ENCODE peak calls at places on chromosomes 4 and X, in nine cellular contexts. One of them, this sample, is unnamed.

GRCh38 chrX:2677764-2678163 is 13.3 kb upstream of the CD99 start:
- DNase-seq in PC-3: peak
- DNase-seq in choroid plexus epithelial cell: peak
- DNase-seq in heart left ventricle: peak
- DNase-seq in upper lobe of left lung: no peak
- DNase-seq in GM23338: no peak
- DNase-seq in epithelial cell of proximal tubule: peak
- DNase-seq in fibroblast of pulmonary artery: peak
- DNase-seq in CD8-positive, alpha-beta T cell: no peak
- DNase-seq in this sample: peak

GRCh38 chrX:39808471-39808917 is 289.3 kb downstream of the BCOR start:
- DNase-seq in epithelial cell of proximal tubule: no peak
- DNase-seq in GM23338: peak
- DNase-seq in PC-3: peak
- DNase-seq in fibroblast of pulmonary artery: peak
- DNase-seq in heart left ventricle: no peak
- DNase-seq in CD8-positive, alpha-beta T cell: no peak
- DNase-seq in choroid plexus epithelial cell: peak
- DNase-seq in upper lobe of left lung: no peak
- DNase-seq in this sample: no peak

GRCh38 chr4:8000721-8001491 is 61.2 kb upstream of the AFAP1 start:
- DNase-seq in fibroblast of pulmonary artery: no peak
- DNase-seq in CD8-positive, alpha-beta T cell: no peak
- DNase-seq in epithelial cell of proximal tubule: no peak
- DNase-seq in upper lobe of left lung: no peak
- DNase-seq in GM23338: no peak
- DNase-seq in PC-3: no peak
- DNase-seq in choroid plexus epithelial cell: no peak
- DNase-seq in heart left ventricle: no peak
- DNase-seq in this sample: no peak

GRCh38 chrX:107565916-107566602 is 62.3 kb upstream of the PRPS1 start:
- DNase-seq in epithelial cell of proximal tubule: no peak
- DNase-seq in choroid plexus epithelial cell: peak
- DNase-seq in PC-3: peak
- DNase-seq in CD8-positive, alpha-beta T cell: no peak
- DNase-seq in upper lobe of left lung: no peak
- DNase-seq in heart left ventricle: no peak
- DNase-seq in GM23338: peak
- DNase-seq in fibroblast of pulmonary artery: peak
- DNase-seq in this sample: peak

GRCh38 chr4:71200944-71201533 is 137.8 kb upstream of the SLC4A4 start:
- DNase-seq in epithelial cell of proximal tubule: no peak
- DNase-seq in CD8-positive, alpha-beta T cell: no peak
- DNase-seq in choroid plexus epithelial cell: no peak
- DNase-seq in GM23338: no peak
- DNase-seq in heart left ventricle: no peak
- DNase-seq in upper lobe of left lung: no peak
- DNase-seq in PC-3: no peak
- DNase-seq in fibroblast of pulmonary artery: no peak
- DNase-seq in this sample: no peak

GRCh38 chrX:34371740-34372139 is 239.6 kb upstream of the FAM47A start:
- DNase-seq in PC-3: no peak
- DNase-seq in fibroblast of pulmonary artery: peak
- DNase-seq in heart left ventricle: no peak
- DNase-seq in upper lobe of left lung: no peak
- DNase-seq in CD8-positive, alpha-beta T cell: no peak
- DNase-seq in GM23338: no peak
- DNase-seq in epithelial cell of proximal tubule: no peak
- DNase-seq in choroid plexus epithelial cell: no peak
- DNase-seq in this sample: no peak

GRCh38 chrX:38803286-38803608 is 2.0 kb downstream of the MID1IP1 start:
- DNase-seq in heart left ventricle: no peak
- DNase-seq in upper lobe of left lung: no peak
- DNase-seq in epithelial cell of proximal tubule: no peak
- DNase-seq in GM23338: no peak
- DNase-seq in PC-3: no peak
- DNase-seq in CD8-positive, alpha-beta T cell: no peak
- DNase-seq in fibroblast of pulmonary artery: no peak
- DNase-seq in choroid plexus epithelial cell: no peak
- DNase-seq in this sample: no peak

GRCh38 chr4:87853108-87853507 is 20.3 kb downstream of the MEPE start:
- DNase-seq in choroid plexus epithelial cell: peak
- DNase-seq in heart left ventricle: no peak
- DNase-seq in GM23338: peak
- DNase-seq in epithelial cell of proximal tubule: no peak
- DNase-seq in upper lobe of left lung: no peak
- DNase-seq in fibroblast of pulmonary artery: peak
- DNase-seq in PC-3: peak
- DNase-seq in CD8-positive, alpha-beta T cell: no peak
- DNase-seq in this sample: no peak

GRCh38 chr4:40586034-40586433 is 43.6 kb downstream of the RBM47 start:
- DNase-seq in epithelial cell of proximal tubule: no peak
- DNase-seq in upper lobe of left lung: no peak
- DNase-seq in GM23338: no peak
- DNase-seq in CD8-positive, alpha-beta T cell: no peak
- DNase-seq in heart left ventricle: no peak
- DNase-seq in fibroblast of pulmonary artery: no peak
- DNase-seq in choroid plexus epithelial cell: no peak
- DNase-seq in PC-3: no peak
- DNase-seq in this sample: no peak

GRCh38 chrX:20372533-20372932 is 105.8 kb upstream of the RPS6KA3 start:
- DNase-seq in heart left ventricle: no peak
- DNase-seq in fibroblast of pulmonary artery: no peak
- DNase-seq in GM23338: no peak
- DNase-seq in PC-3: peak
- DNase-seq in epithelial cell of proximal tubule: no peak
- DNase-seq in CD8-positive, alpha-beta T cell: no peak
- DNase-seq in upper lobe of left lung: no peak
- DNase-seq in choroid plexus epithelial cell: peak
- DNase-seq in this sample: no peak

GRCh38 chrX:119004920-119005524 is 30.6 kb downstream of the LONRF3 start:
- DNase-seq in fibroblast of pulmonary artery: peak
- DNase-seq in choroid plexus epithelial cell: peak
- DNase-seq in heart left ventricle: peak
- DNase-seq in GM23338: peak
- DNase-seq in upper lobe of left lung: peak
- DNase-seq in PC-3: peak
- DNase-seq in CD8-positive, alpha-beta T cell: peak
- DNase-seq in epithelial cell of proximal tubule: no peak
- DNase-seq in this sample: no peak

GRCh38 chr4:188971125-188971524 is 831.9 kb downstream of the TRIML1 start:
- DNase-seq in PC-3: peak
- DNase-seq in upper lobe of left lung: no peak
- DNase-seq in GM23338: peak
- DNase-seq in epithelial cell of proximal tubule: no peak
- DNase-seq in heart left ventricle: no peak
- DNase-seq in fibroblast of pulmonary artery: no peak
- DNase-seq in choroid plexus epithelial cell: peak
- DNase-seq in CD8-positive, alpha-beta T cell: no peak
- DNase-seq in this sample: peak

GRCh38 chr4:119709418-119709817 is 80.8 kb upstream of the PDE5A start:
- DNase-seq in GM23338: no peak
- DNase-seq in CD8-positive, alpha-beta T cell: no peak
- DNase-seq in heart left ventricle: no peak
- DNase-seq in upper lobe of left lung: no peak
- DNase-seq in choroid plexus epithelial cell: no peak
- DNase-seq in PC-3: no peak
- DNase-seq in epithelial cell of proximal tubule: no peak
- DNase-seq in fibroblast of pulmonary artery: no peak
- DNase-seq in this sample: no peak

GRCh38 chr4:66564901-66565648 is 894.8 kb upstream of the EPHA5 start:
- DNase-seq in choroid plexus epithelial cell: peak
- DNase-seq in fibroblast of pulmonary artery: peak
- DNase-seq in upper lobe of left lung: no peak
- DNase-seq in epithelial cell of proximal tubule: no peak
- DNase-seq in heart left ventricle: no peak
- DNase-seq in PC-3: no peak
- DNase-seq in GM23338: no peak
- DNase-seq in CD8-positive, alpha-beta T cell: no peak
- DNase-seq in this sample: no peak

GRCh38 chr4:140152760-140153418 is 1.1 kb downstream of the MAML3 start:
- DNase-seq in choroid plexus epithelial cell: peak
- DNase-seq in CD8-positive, alpha-beta T cell: peak
- DNase-seq in GM23338: peak
- DNase-seq in upper lobe of left lung: peak
- DNase-seq in PC-3: peak
- DNase-seq in heart left ventricle: peak
- DNase-seq in epithelial cell of proximal tubule: no peak
- DNase-seq in fibroblast of pulmonary artery: peak
- DNase-seq in this sample: no peak

GRCh38 chr4:150038335-150039076 is 39.7 kb upstream of the DCLK2 start:
- DNase-seq in PC-3: no peak
- DNase-seq in epithelial cell of proximal tubule: no peak
- DNase-seq in heart left ventricle: no peak
- DNase-seq in GM23338: no peak
- DNase-seq in CD8-positive, alpha-beta T cell: no peak
- DNase-seq in upper lobe of left lung: no peak
- DNase-seq in choroid plexus epithelial cell: no peak
- DNase-seq in fibroblast of pulmonary artery: no peak
- DNase-seq in this sample: no peak

GRCh38 chr4:101019941-101020401 is 327.4 kb downstream of the PPP3CA start:
- DNase-seq in fibroblast of pulmonary artery: no peak
- DNase-seq in heart left ventricle: no peak
- DNase-seq in PC-3: peak
- DNase-seq in GM23338: peak
- DNase-seq in upper lobe of left lung: no peak
- DNase-seq in choroid plexus epithelial cell: peak
- DNase-seq in epithelial cell of proximal tubule: peak
- DNase-seq in CD8-positive, alpha-beta T cell: no peak
- DNase-seq in this sample: peak

GRCh38 chr4:115126487-115126886 is 13.1 kb upstream of the NDST4 start:
- DNase-seq in fibroblast of pulmonary artery: no peak
- DNase-seq in upper lobe of left lung: no peak
- DNase-seq in PC-3: no peak
- DNase-seq in epithelial cell of proximal tubule: no peak
- DNase-seq in choroid plexus epithelial cell: peak
- DNase-seq in CD8-positive, alpha-beta T cell: no peak
- DNase-seq in GM23338: no peak
- DNase-seq in heart left ventricle: no peak
- DNase-seq in this sample: no peak

GRCh38 chr4:118969359-118969758 is 80.7 kb downstream of the SYNPO2 start:
- DNase-seq in choroid plexus epithelial cell: peak
- DNase-seq in PC-3: peak
- DNase-seq in upper lobe of left lung: no peak
- DNase-seq in heart left ventricle: peak
- DNase-seq in CD8-positive, alpha-beta T cell: no peak
- DNase-seq in epithelial cell of proximal tubule: no peak
- DNase-seq in GM23338: peak
- DNase-seq in fibroblast of pulmonary artery: peak
- DNase-seq in this sample: peak

DNA sequence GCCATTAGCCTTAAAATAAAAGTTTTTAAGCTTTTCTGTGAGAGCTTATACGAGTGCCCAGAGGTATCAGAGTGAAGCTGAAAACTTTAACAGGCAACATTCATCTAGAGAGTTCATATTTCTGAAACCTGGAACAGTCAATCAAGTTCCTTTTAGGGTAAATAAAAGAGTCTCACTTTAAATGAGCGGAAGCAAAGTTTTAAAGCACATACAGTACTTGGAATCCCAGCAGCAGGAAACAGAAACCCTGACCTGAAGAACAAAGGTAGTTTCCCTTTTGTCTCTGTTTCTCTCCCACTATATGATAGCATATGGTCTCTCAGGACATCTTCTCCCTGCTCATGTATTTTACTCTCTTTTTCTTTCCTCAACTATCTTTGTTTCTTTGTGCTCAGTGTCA is 153.0 kb downstream of the ASB9 start:
- DNase-seq in heart left ventricle: no peak
- DNase-seq in epithelial cell of proximal tubule: no peak
- DNase-seq in GM23338: no peak
- DNase-seq in fibroblast of pulmonary artery: no peak
- DNase-seq in PC-3: no peak
- DNase-seq in choroid plexus epithelial cell: no peak
- DNase-seq in CD8-positive, alpha-beta T cell: no peak
- DNase-seq in upper lobe of left lung: no peak
- DNase-seq in this sample: no peak
- H3K4me3 ChIP-seq in heart left ventricle: no peak
- H3K4me3 ChIP-seq in epithelial cell of proximal tubule: no peak
- H3K4me3 ChIP-seq in GM23338: no peak
- H3K4me3 ChIP-seq in fibroblast of pulmonary artery: no peak
- H3K4me3 ChIP-seq in PC-3: no peak
- H3K4me3 ChIP-seq in choroid plexus epithelial cell: no peak
- H3K4me3 ChIP-seq in CD8-positive, alpha-beta T cell: no peak
- H3K4me3 ChIP-seq in upper lobe of left lung: no peak
- H3K4me3 ChIP-seq in this sample: no peak

GRCh38 chr4:164937576-164938270 is 39.7 kb downstream of the TRIM61 start:
- DNase-seq in fibroblast of pulmonary artery: peak
- DNase-seq in PC-3: no peak
- DNase-seq in choroid plexus epithelial cell: peak
- DNase-seq in epithelial cell of proximal tubule: no peak
- DNase-seq in GM23338: peak
- DNase-seq in upper lobe of left lung: no peak
- DNase-seq in CD8-positive, alpha-beta T cell: no peak
- DNase-seq in heart left ventricle: no peak
- DNase-seq in this sample: peak
- TF ChIP-seq CTCF in fibroblast of pulmonary artery: no peak
- TF ChIP-seq CTCF in PC-3: peak
- TF ChIP-seq CTCF in choroid plexus epithelial cell: peak
- TF ChIP-seq CTCF in epithelial cell of proximal tubule: peak
- TF ChIP-seq CTCF in GM23338: peak
- TF ChIP-seq CTCF in upper lobe of left lung: no peak
- TF ChIP-seq CTCF in CD8-positive, alpha-beta T cell: no peak
- TF ChIP-seq CTCF in heart left ventricle: no peak
- TF ChIP-seq CTCF in this sample: peak

DNA sequence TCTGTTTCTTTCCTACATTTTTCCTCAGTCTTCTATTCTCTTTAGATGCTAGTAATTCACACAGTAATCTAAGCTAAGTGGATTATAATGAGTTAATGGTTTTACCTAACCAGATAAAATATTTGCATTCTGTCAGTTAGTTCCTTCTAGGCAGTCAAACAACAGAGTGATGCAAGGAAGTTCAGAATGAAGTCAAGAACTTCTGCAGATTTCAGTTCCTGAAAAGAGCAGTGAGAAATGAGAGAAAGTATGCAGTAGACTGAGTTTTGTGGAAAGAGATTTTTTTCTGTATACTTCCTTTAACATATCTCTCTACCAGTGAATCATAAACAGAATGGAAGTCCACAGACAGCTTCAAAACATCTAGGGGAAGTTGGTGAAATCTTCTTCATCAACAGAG is 774.0 kb upstream of the POU3F4 start:
- DNase-seq in CD8-positive, alpha-beta T cell: no peak
- DNase-seq in choroid plexus epithelial cell: peak
- DNase-seq in heart left ventricle: no peak
- DNase-seq in PC-3: no peak
- DNase-seq in GM23338: no peak
- DNase-seq in epithelial cell of proximal tubule: no peak
- DNase-seq in fibroblast of pulmonary artery: no peak
- DNase-seq in upper lobe of left lung: no peak
- DNase-seq in this sample: no peak
- H3K4me3 ChIP-seq in CD8-positive, alpha-beta T cell: no peak
- H3K4me3 ChIP-seq in choroid plexus epithelial cell: no peak
- H3K4me3 ChIP-seq in heart left ventricle: no peak
- H3K4me3 ChIP-seq in PC-3: no peak
- H3K4me3 ChIP-seq in GM23338: no peak
- H3K4me3 ChIP-seq in epithelial cell of proximal tubule: no peak
- H3K4me3 ChIP-seq in fibroblast of pulmonary artery: no peak
- H3K4me3 ChIP-seq in upper lobe of left lung: no peak
- H3K4me3 ChIP-seq in this sample: no peak

GRCh38 chr4:19969492-19969891 is 282.2 kb upstream of the SLIT2 start:
- DNase-seq in CD8-positive, alpha-beta T cell: no peak
- DNase-seq in upper lobe of left lung: no peak
- DNase-seq in heart left ventricle: no peak
- DNase-seq in epithelial cell of proximal tubule: no peak
- DNase-seq in GM23338: peak
- DNase-seq in fibroblast of pulmonary artery: no peak
- DNase-seq in PC-3: no peak
- DNase-seq in choroid plexus epithelial cell: peak
- DNase-seq in this sample: no peak
- TF ChIP-seq CTCF in CD8-positive, alpha-beta T cell: no peak
- TF ChIP-seq CTCF in upper lobe of left lung: no peak
- TF ChIP-seq CTCF in heart left ventricle: peak
- TF ChIP-seq CTCF in epithelial cell of proximal tubule: peak
- TF ChIP-seq CTCF in GM23338: peak
- TF ChIP-seq CTCF in fibroblast of pulmonary artery: peak
- TF ChIP-seq CTCF in PC-3: no peak
- TF ChIP-seq CTCF in choroid plexus epithelial cell: peak
- TF ChIP-seq CTCF in this sample: no peak